ENCODE peak calls at places on chromosomes 5 and 9, in nine cellular contexts. M, O, Q, Z, E, J, C, S and R are unnamed samples.

GRCh38 chr9:70444904-70445303 is 30.4 kb upstream of the KLF9 start:
- DNase-seq in Z (no peak), O (peak; percentile 37), Q (peak; percentile 7), S (no peak), C (no peak), J (no peak), E (no peak), M (no peak), R (peak; percentile 22)

GRCh38 chr5:4189317-4189716 is 593.7 kb downstream of the IRX1 start:
- DNase-seq in C (no peak), M (no peak), Z (no peak), E (no peak), O (no peak), J (no peak), Q (no peak), S (no peak), R (no peak)

GRCh38 chr5:67405101-67405364 is 208.4 kb upstream of the CD180 start:
- DNase-seq in M (no peak), Q (no peak), O (no peak), J (no peak), S (no peak), Z (no peak), C (no peak), E (no peak), R (no peak)

GRCh38 chr9:134619983-134620612 is 21.5 kb upstream of the COL5A1 start:
- DNase-seq in M (no peak), J (no peak), S (peak; percentile 16), Q (no peak), C (no peak), Z (no peak), O (no peak), E (no peak), R (no peak)

GRCh38 chr5:16345454-16345853 is 120.1 kb downstream of the ZNF622 start:
- DNase-seq in E (no peak), Z (no peak), Q (no peak), O (no peak), S (no peak), C (no peak), J (no peak), M (no peak), R (no peak)

GRCh38 chr9:76996700-76997099 is 22.8 kb upstream of the FOXB2 start:
- DNase-seq in C (peak; percentile 48), E (peak; percentile 35), J (no peak), Q (peak; percentile 25), M (no peak), S (peak; percentile 58), O (peak; percentile 39), Z (no peak), R (peak; percentile 21)

GRCh38 chr5:92467695-92468094 is 1084.6 kb upstream of the ARRDC3 start:
- DNase-seq in Z (no peak), E (no peak), S (no peak), J (no peak), Q (no peak), M (no peak), O (no peak), C (no peak), R (no peak)

GRCh38 chr9:109181284-109181683 is 14.2 kb upstream of the FRRS1L start:
- DNase-seq in S (no peak), J (no peak), C (peak; percentile 51), E (no peak), M (no peak), O (no peak), Q (no peak), Z (no peak), R (no peak)

GRCh38 chr5:143699121-143699520 is 112.8 kb upstream of the HMHB1 start:
- DNase-seq in S (no peak), E (no peak), C (no peak), J (no peak), Q (peak; percentile 29), O (no peak), M (no peak), Z (no peak), R (no peak)

GRCh38 chr5:181044662-181045305 is 4.7 kb downstream of the BTNL9 start:
- DNase-seq in Z (no peak), S (no peak), J (no peak), Q (no peak), E (no peak), O (no peak), C (no peak), M (no peak), R (no peak)

GRCh38 chr5:15821506-15821905 is 321.5 kb downstream of the FBXL7 start:
- DNase-seq in J (no peak), O (peak; percentile 44), E (peak; percentile 16), Q (peak; percentile 70), Z (no peak), S (no peak), C (no peak), M (peak; percentile 19), R (peak; percentile 65)

GRCh38 chr5:181241393-181241975 is 2.2 kb downstream of the RACK1 start:
- DNase-seq in Q (peak; percentile 77), Z (peak; percentile 42), M (peak; percentile 85), O (peak; percentile 95), J (no peak), C (peak; percentile 42), E (peak; percentile 84), S (no peak), R (peak; percentile 90)

GRCh38 chr9:104025109-104025508 is 69.0 kb upstream of the SMC2 start:
- DNase-seq in E (no peak), M (no peak), Z (no peak), J (no peak), S (no peak), Q (no peak), O (peak; percentile 61), C (no peak), R (no peak)

GRCh38 chr5:38745836-38746732 is 99.7 kb upstream of the OSMR start:
- DNase-seq in M (no peak), O (no peak), E (no peak), Q (no peak), Z (no peak), C (no peak), J (no peak), S (no peak), R (no peak)

GRCh38 chr5:51378415-51378777 is 4.9 kb upstream of the ISL1 start:
- DNase-seq in E (no peak), Q (no peak), J (no peak), Z (no peak), M (no peak), S (no peak), O (no peak), C (no peak), R (no peak)

GRCh38 chr9:108536836-108537601 is 318.8 kb downstream of the ACTL7B start:
- DNase-seq in Q (peak; percentile 51), S (no peak), C (no peak), M (no peak), J (no peak), E (peak; percentile 55), O (peak; percentile 12), Z (no peak), R (peak; percentile 18)

GRCh38 chr5:67045816-67046740 is 150.5 kb downstream of the CD180 start:
- DNase-seq in Z (no peak), Q (peak; percentile 63), M (no peak), S (no peak), E (no peak), O (peak; percentile 32), J (no peak), C (no peak), R (peak; percentile 39)

GRCh38 chr9:128836509-128837145 is 7.0 kb upstream of the SPOUT1 start:
- DNase-seq in Q (no peak), C (peak; percentile 2), E (no peak), O (no peak), Z (no peak), S (no peak), J (no peak), M (no peak), R (no peak)

GRCh38 chr5:151812757-151813309 is 41.1 kb downstream of the G3BP1 start:
- DNase-seq in O (peak; percentile 41), M (no peak), Q (peak; percentile 65), E (peak; percentile 21), J (no peak), Z (no peak), S (no peak), C (no peak), R (peak; percentile 54)